ENCODE peak calls at places on chromosome 10, in four cellular contexts. B is KBM-7; Y is stimulated activated CD8-positive, alpha-beta memory T cell treated with anti-CD3 and anti-CD28 coated beads, Interleukin-4, amount 100 ng/mL, for 48 hours; K is SJSA1. H is an unnamed sample.
A peak's percentile ranks its signal among the peaks of the same experiment; 100 is the strongest.

GRCh38 chr10:71747808-71748523 is 25.4 kb downstream of the VSIR start:
- DNase-seq in B (peak; percentile 92), Y (no peak), K (no peak), H (no peak)

GRCh38 chr10:14953452-14954000 is 370 bp downstream of the DCLRE1C start:
- DNase-seq in B (peak; percentile 51), Y (no peak), K (peak; percentile 86), H (no peak)

GRCh38 chr10:96588060-96588554 is 1.3 kb upstream of the TM9SF3 start:
- DNase-seq in B (no peak), Y (no peak), K (no peak), H (no peak)

GRCh38 chr10:75043256-75044121 is 68.0 kb upstream of the SAMD8 start:
- DNase-seq in B (no peak), Y (peak; percentile 73), K (no peak), H (no peak)

GRCh38 chr10:44967596-44967995 is 8.0 kb downstream of the RASSF4 start:
- DNase-seq in B (no peak), Y (no peak), K (no peak), H (no peak)

GRCh38 chr10:66252986-66253385 is 672.9 kb upstream of the LRRTM3 start:
- DNase-seq in B (no peak), Y (no peak), K (no peak), H (no peak)

GRCh38 chr10:7275761-7276440 is 134.9 kb downstream of the SFMBT2 start:
- DNase-seq in B (no peak), Y (no peak), K (no peak), H (no peak)

GRCh38 chr10:12140038-12140437 is 10.6 kb downstream of the SEC61A2 start:
- DNase-seq in B (no peak), Y (no peak), K (no peak), H (no peak)

GRCh38 chr10:132716691-132717490 is 69.1 kb downstream of the NKX6-2 start:
- DNase-seq in B (no peak), Y (no peak), K (no peak), H (peak; percentile 45)

GRCh38 chr10:133324198-133324792 is 12.4 kb downstream of the CALY start:
- DNase-seq in B (no peak), Y (peak; percentile 76), K (no peak), H (no peak)

GRCh38 chr10:70780370-70780760 is 4.8 kb downstream of the TBATA start:
- DNase-seq in B (no peak), Y (no peak), K (no peak), H (peak; percentile 31)